ENCODE peak calls at places on chromosomes 7 and 10, in ten cellular contexts. C, D, R, O, M, Z, Q, L, P and U are unnamed samples.

GRCh38 chr10:92470026-92470425 is 103.9 kb downstream of the IDE start:
- DNase-seq in C (no peak), D (no peak), R (no peak), O (no peak), M (no peak), Z (no peak), Q (no peak), L (no peak), P (no peak), U (no peak)

GRCh38 chr7:112361154-112361553 is 89.1 kb upstream of the IFRD1 start:
- DNase-seq in C (no peak), D (no peak), R (peak; percentile 13), O (no peak), M (no peak), Z (no peak), Q (no peak), L (no peak), P (no peak), U (no peak)

GRCh38 chr7:115558186-115558585 is 472.4 kb downstream of the TFEC start:
- DNase-seq in C (no peak), D (no peak), R (no peak), O (no peak), M (no peak), Z (no peak), Q (no peak), L (no peak), P (no peak), U (no peak)

GRCh38 chr7:134818568-134819345 is 39.3 kb downstream of the CALD1 start:
- DNase-seq in C (no peak), D (no peak), R (no peak), O (no peak), M (no peak), Z (no peak), Q (no peak), L (no peak), P (no peak), U (no peak)

GRCh38 chr10:84185526-84186175 is 8.7 kb upstream of the CDHR1 start:
- DNase-seq in C (no peak), D (no peak), R (no peak), O (no peak), M (no peak), Z (no peak), Q (no peak), L (peak; percentile 94), P (no peak), U (no peak)

GRCh38 chr10:73814896-73815718 is 3.7 kb upstream of the NDST2 start:
- DNase-seq in C (no peak), D (no peak), R (peak; percentile 57), O (no peak), M (no peak), Z (no peak), Q (peak; percentile 20), L (peak; percentile 46), P (no peak), U (no peak)

GRCh38 chr10:44051584-44052385 is 333.1 kb downstream of the CXCL12 start:
- DNase-seq in C (peak; percentile 41), D (no peak), R (peak; percentile 46), O (no peak), M (no peak), Z (no peak), Q (no peak), L (no peak), P (no peak), U (no peak)

GRCh38 chr10:132111121-132111731 is 45.5 kb downstream of the JAKMIP3 start:
- DNase-seq in C (peak; percentile 13), D (no peak), R (no peak), O (no peak), M (no peak), Z (no peak), Q (no peak), L (no peak), P (no peak), U (no peak)

GRCh38 chr7:7820939-7821338 is 102.5 kb upstream of the RPA3 start:
- DNase-seq in C (no peak), D (no peak), R (no peak), O (no peak), M (no peak), Z (no peak), Q (no peak), L (no peak), P (no peak), U (peak; percentile 62)

GRCh38 chr7:151150388-151150787 is 17.1 kb downstream of the GBX1 start:
- DNase-seq in C (no peak), D (no peak), R (no peak), O (no peak), M (no peak), Z (no peak), Q (no peak), L (no peak), P (no peak), U (no peak)

GRCh38 chr10:60203993-60204618 is 185.6 kb downstream of the ANK3 start:
- DNase-seq in C (no peak), D (no peak), R (peak; percentile 10), O (no peak), M (no peak), Z (no peak), Q (peak; percentile 56), L (peak; percentile 15), P (no peak), U (no peak)

GRCh38 chr7:141074162-141074989 is 512 bp downstream of the TMEM178B start:
- DNase-seq in C (no peak), D (no peak), R (peak; percentile 29), O (peak; percentile 23), M (no peak), Z (no peak), Q (no peak), L (peak; percentile 46), P (no peak), U (peak; percentile 57)

GRCh38 chr7:103856929-103857328 is 132.5 kb downstream of the RELN start:
- DNase-seq in C (no peak), D (no peak), R (no peak), O (no peak), M (no peak), Z (no peak), Q (no peak), L (no peak), P (no peak), U (no peak)

GRCh38 chr10:97849491-97850402 is at the start of gene GOLGA7B:
- DNase-seq in C (peak; percentile 24), D (peak; percentile 49), R (peak; percentile 80), O (peak; percentile 54), M (no peak), Z (peak; percentile 21), Q (peak; percentile 17), L (peak; percentile 64), P (no peak), U (no peak)

GRCh38 chr7:155754165-155754564 is 58.1 kb downstream of the SHH start:
- DNase-seq in C (no peak), D (no peak), R (no peak), O (no peak), M (no peak), Z (no peak), Q (no peak), L (no peak), P (no peak), U (no peak)

GRCh38 chr10:75234683-75235374 is 928 bp downstream of the COMTD1 start:
- DNase-seq in C (peak; percentile 72), D (peak; percentile 20), R (no peak), O (no peak), M (no peak), Z (no peak), Q (no peak), L (peak; percentile 33), P (no peak), U (peak; percentile 35)

GRCh38 chr7:112873831-112874553 is 83.8 kb upstream of the TMEM168 start:
- DNase-seq in C (no peak), D (no peak), R (no peak), O (no peak), M (no peak), Z (no peak), Q (peak; percentile 35), L (no peak), P (no peak), U (no peak)

GRCh38 chr7:101378808-101379207 is 16.1 kb downstream of the COL26A1 start:
- DNase-seq in C (no peak), D (no peak), R (no peak), O (no peak), M (no peak), Z (no peak), Q (no peak), L (no peak), P (no peak), U (no peak)

GRCh38 chr10:35768731-35769130 is 126.6 kb upstream of the FZD8 start:
- DNase-seq in C (no peak), D (no peak), R (no peak), O (no peak), M (no peak), Z (no peak), Q (no peak), L (no peak), P (no peak), U (no peak)

GRCh38 chr7:135322571-135323340 is 89.1 kb downstream of the STRA8 start:
- DNase-seq in C (no peak), D (no peak), R (no peak), O (no peak), M (no peak), Z (no peak), Q (no peak), L (no peak), P (no peak), U (no peak)

GRCh38 chr7:56605146-56605545 is 488.9 kb upstream of the NUPR2 start:
- DNase-seq in C (no peak), D (no peak), R (no peak), O (no peak), M (no peak), Z (no peak), Q (no peak), L (no peak), P (no peak), U (no peak)

GRCh38 chr10:6567894-6568293 is 12.2 kb downstream of the PRKCQ start:
- DNase-seq in C (no peak), D (no peak), R (no peak), O (no peak), M (no peak), Z (no peak), Q (no peak), L (no peak), P (no peak), U (no peak)

GRCh38 chr10:25804505-25804904 is 129.5 kb upstream of the MYO3A start:
- DNase-seq in C (no peak), D (no peak), R (no peak), O (no peak), M (no peak), Z (no peak), Q (no peak), L (no peak), P (no peak), U (no peak)

GRCh38 chr7:147579148-147579547 is 1011.4 kb upstream of the C7orf33 start:
- DNase-seq in C (no peak), D (no peak), R (no peak), O (no peak), M (no peak), Z (no peak), Q (no peak), L (no peak), P (no peak), U (no peak)

GRCh38 chr7:84975586-84976185 is 211.2 kb downstream of the SEMA3D start:
- DNase-seq in C (no peak), D (no peak), R (no peak), O (no peak), M (no peak), Z (no peak), Q (no peak), L (no peak), P (no peak), U (no peak)

GRCh38 chr10:64952042-64952441 is 1430.8 kb downstream of the REEP3 start:
- DNase-seq in C (no peak), D (no peak), R (no peak), O (no peak), M (no peak), Z (no peak), Q (no peak), L (no peak), P (no peak), U (no peak)

GRCh38 chr7:27119412-27119911 is 11.1 kb downstream of the HOXA4 start:
- DNase-seq in C (no peak), D (no peak), R (no peak), O (no peak), M (no peak), Z (no peak), Q (no peak), L (no peak), P (no peak), U (no peak)

GRCh38 chr10:80513106-80513505 is 24.6 kb upstream of the SH2D4B start:
- DNase-seq in C (no peak), D (no peak), R (no peak), O (no peak), M (no peak), Z (no peak), Q (no peak), L (no peak), P (no peak), U (no peak)